ENCODE peak calls at places on chromosomes 4 and X, in seven cellular contexts. One of them, this sample, is unnamed. For H3K36me3, the result is how much of the 10 kb centered on the place peaks cover.

GRCh38 chrX:67546496-67547423 is 2.9 kb downstream of the AR start:
- DNase-seq in sigmoid colon: no peak
- DNase-seq in GM12878: no peak
- DNase-seq in H1: no peak
- DNase-seq in suprapubic skin: no peak
- DNase-seq in transverse colon: no peak
- DNase-seq in K562: no peak
- DNase-seq in this sample: no peak

GRCh38 chr4:117324851-117325491 is 239.6 kb upstream of the TRAM1L1 start:
- DNase-seq in sigmoid colon: no peak
- DNase-seq in GM12878: no peak
- DNase-seq in H1: no peak
- DNase-seq in K562: no peak
- DNase-seq in suprapubic skin: no peak
- DNase-seq in transverse colon: no peak
- DNase-seq in this sample: no peak

GRCh38 chr4:5204781-5205180 is 153.5 kb downstream of the STK32B start:
- DNase-seq in sigmoid colon: no peak
- DNase-seq in H1: no peak
- DNase-seq in suprapubic skin: no peak
- DNase-seq in K562: no peak
- DNase-seq in transverse colon: no peak
- DNase-seq in GM12878: no peak
- DNase-seq in this sample: no peak

GRCh38 chr4:95580226-95580625 is 31.5 kb upstream of the UNC5C start:
- DNase-seq in transverse colon: no peak
- DNase-seq in H1: no peak
- DNase-seq in sigmoid colon: no peak
- DNase-seq in GM12878: no peak
- DNase-seq in suprapubic skin: no peak
- DNase-seq in K562: no peak
- DNase-seq in this sample: no peak

GRCh38 chr4:1246901-1247810 is 1.8 kb downstream of the CTBP1 start:
- DNase-seq in sigmoid colon: peak
- DNase-seq in K562: peak
- DNase-seq in suprapubic skin: peak
- DNase-seq in transverse colon: peak
- DNase-seq in H1: no peak
- DNase-seq in GM12878: no peak
- DNase-seq in this sample: no peak

GRCh38 chr4:93157984-93158383 is 670.6 kb upstream of the ATOH1 start:
- DNase-seq in suprapubic skin: no peak
- DNase-seq in sigmoid colon: no peak
- DNase-seq in K562: no peak
- DNase-seq in GM12878: no peak
- DNase-seq in transverse colon: no peak
- DNase-seq in H1: no peak
- DNase-seq in this sample: no peak

GRCh38 chr4:93183589-93183988 is 645.0 kb upstream of the ATOH1 start:
- DNase-seq in H1: no peak
- DNase-seq in K562: no peak
- DNase-seq in suprapubic skin: no peak
- DNase-seq in transverse colon: no peak
- DNase-seq in GM12878: no peak
- DNase-seq in sigmoid colon: no peak
- DNase-seq in this sample: no peak

GRCh38 chr4:3702084-3702521 is 64.1 kb upstream of the ADRA2C start:
- DNase-seq in GM12878: no peak
- DNase-seq in K562: no peak
- DNase-seq in sigmoid colon: peak
- DNase-seq in transverse colon: no peak
- DNase-seq in H1: no peak
- DNase-seq in suprapubic skin: peak
- DNase-seq in this sample: no peak

GRCh38 chr4:105088110-105088879 is 58.4 kb upstream of the TET2 start:
- DNase-seq in transverse colon: no peak
- DNase-seq in sigmoid colon: no peak
- DNase-seq in H1: peak
- DNase-seq in suprapubic skin: no peak
- DNase-seq in K562: no peak
- DNase-seq in GM12878: no peak
- DNase-seq in this sample: no peak
- TF ChIP-seq POLR2AphosphoS5 in transverse colon: no peak
- TF ChIP-seq POLR2AphosphoS5 in sigmoid colon: peak
- TF ChIP-seq POLR2AphosphoS5 in H1: no peak
- TF ChIP-seq POLR2AphosphoS5 in suprapubic skin: no peak
- TF ChIP-seq POLR2AphosphoS5 in K562: no peak
- TF ChIP-seq POLR2AphosphoS5 in GM12878: no peak
- TF ChIP-seq POLR2AphosphoS5 in this sample: no peak

GRCh38 chr4:39865280-39865679 is 112.4 kb downstream of the PDS5A start:
- DNase-seq in transverse colon: no peak
- DNase-seq in K562: no peak
- DNase-seq in GM12878: no peak
- DNase-seq in suprapubic skin: no peak
- DNase-seq in sigmoid colon: no peak
- DNase-seq in H1: no peak
- DNase-seq in this sample: no peak
- H3K36me3 ChIP-seq in transverse colon: under half
- H3K36me3 ChIP-seq in K562: half or more
- H3K36me3 ChIP-seq in GM12878: under half
- H3K36me3 ChIP-seq in suprapubic skin: under half
- H3K36me3 ChIP-seq in sigmoid colon: under half
- H3K36me3 ChIP-seq in H1: half or more
- H3K36me3 ChIP-seq in this sample: half or more

DNA sequence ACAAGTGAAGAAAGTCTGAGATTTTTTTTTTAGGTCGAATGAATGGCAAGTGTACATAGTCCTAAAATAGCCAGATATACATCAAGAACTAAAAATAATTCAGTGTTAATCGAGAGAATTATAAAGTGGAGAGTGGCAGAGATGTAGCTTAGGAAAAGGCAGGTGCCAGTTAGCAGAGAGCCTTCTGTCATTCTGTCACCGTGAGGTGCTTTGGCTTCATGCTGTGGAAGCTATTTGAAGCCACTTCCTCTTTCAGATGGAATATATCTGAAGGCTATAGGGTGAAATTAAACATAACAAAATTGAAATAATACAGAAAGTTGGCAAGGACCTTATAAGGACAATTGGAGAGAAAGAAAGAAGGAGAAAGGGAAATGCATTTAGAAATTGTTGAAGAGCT is 756.3 kb downstream of the CCSER1 start:
- DNase-seq in suprapubic skin: no peak
- DNase-seq in transverse colon: no peak
- DNase-seq in K562: no peak
- DNase-seq in H1: no peak
- DNase-seq in sigmoid colon: no peak
- DNase-seq in GM12878: no peak
- DNase-seq in this sample: no peak
- TF ChIP-seq EP300 in suprapubic skin: no peak
- TF ChIP-seq EP300 in transverse colon: no peak
- TF ChIP-seq EP300 in K562: no peak
- TF ChIP-seq EP300 in H1: no peak
- TF ChIP-seq EP300 in sigmoid colon: no peak
- TF ChIP-seq EP300 in GM12878: no peak
- TF ChIP-seq EP300 in this sample: no peak

GRCh38 chrX:32778965-32779364 is 432.4 kb downstream of the DMD start:
- DNase-seq in K562: no peak
- DNase-seq in H1: no peak
- DNase-seq in transverse colon: no peak
- DNase-seq in GM12878: no peak
- DNase-seq in sigmoid colon: no peak
- DNase-seq in suprapubic skin: no peak
- DNase-seq in this sample: no peak
- TF ChIP-seq POLR2AphosphoS5 in K562: no peak
- TF ChIP-seq POLR2AphosphoS5 in H1: no peak
- TF ChIP-seq POLR2AphosphoS5 in transverse colon: no peak
- TF ChIP-seq POLR2AphosphoS5 in GM12878: no peak
- TF ChIP-seq POLR2AphosphoS5 in sigmoid colon: no peak
- TF ChIP-seq POLR2AphosphoS5 in suprapubic skin: no peak
- TF ChIP-seq POLR2AphosphoS5 in this sample: no peak

DNA sequence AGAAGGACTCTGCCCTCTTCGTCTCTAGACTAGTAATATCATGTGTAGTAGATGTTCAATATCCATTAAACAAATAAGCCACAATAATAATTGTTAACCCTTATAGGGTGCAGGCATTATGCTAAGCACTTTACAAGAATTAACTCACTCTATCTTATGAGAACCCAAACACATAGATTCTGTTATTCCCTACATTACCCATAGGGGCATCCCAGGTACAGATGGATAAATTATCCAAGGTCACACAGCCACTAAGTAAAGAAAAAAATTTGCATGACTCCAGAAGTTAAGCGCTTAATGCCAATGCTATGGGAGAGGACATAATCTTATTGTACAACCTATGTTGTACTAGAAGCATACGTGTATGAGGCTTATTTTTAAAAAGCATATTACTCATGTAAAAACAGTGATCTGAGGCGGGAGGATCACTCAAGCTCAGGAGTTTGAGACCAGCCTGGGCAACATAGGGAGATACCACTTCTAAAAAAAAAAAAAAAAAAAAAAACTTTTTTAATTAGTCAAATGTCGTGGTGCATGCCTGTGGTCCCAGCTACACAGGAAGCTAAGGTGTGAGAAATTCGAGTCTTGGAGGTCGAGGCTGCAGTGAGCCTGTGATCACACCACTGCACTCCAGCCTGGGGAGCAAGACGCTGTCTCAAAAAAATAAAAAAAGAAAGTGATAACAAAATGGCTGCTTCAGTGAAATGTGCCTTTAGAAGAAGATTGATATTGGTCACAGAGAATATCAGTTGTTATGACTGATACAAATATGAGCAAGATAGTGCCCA is 13.6 kb downstream of the LDB2 start:
- DNase-seq in transverse colon: no peak
- DNase-seq in GM12878: no peak
- DNase-seq in K562: no peak
- DNase-seq in H1: no peak
- DNase-seq in suprapubic skin: no peak
- DNase-seq in sigmoid colon: no peak
- DNase-seq in this sample: no peak
- H3K36me3 ChIP-seq in transverse colon: under half
- H3K36me3 ChIP-seq in GM12878: under half
- H3K36me3 ChIP-seq in K562: under half
- H3K36me3 ChIP-seq in H1: under half
- H3K36me3 ChIP-seq in suprapubic skin: under half
- H3K36me3 ChIP-seq in sigmoid colon: under half
- H3K36me3 ChIP-seq in this sample: under half

GRCh38 chr4:12674184-12674583 is 810.0 kb downstream of the RAB28 start:
- DNase-seq in suprapubic skin: no peak
- DNase-seq in GM12878: no peak
- DNase-seq in sigmoid colon: no peak
- DNase-seq in H1: no peak
- DNase-seq in K562: no peak
- DNase-seq in transverse colon: no peak
- DNase-seq in this sample: no peak

GRCh38 chr4:12672320-12672719 is 811.8 kb downstream of the RAB28 start:
- DNase-seq in sigmoid colon: no peak
- DNase-seq in H1: no peak
- DNase-seq in transverse colon: no peak
- DNase-seq in GM12878: no peak
- DNase-seq in K562: no peak
- DNase-seq in suprapubic skin: no peak
- DNase-seq in this sample: no peak
- TF ChIP-seq EP300 in sigmoid colon: no peak
- TF ChIP-seq EP300 in H1: no peak
- TF ChIP-seq EP300 in transverse colon: no peak
- TF ChIP-seq EP300 in GM12878: no peak
- TF ChIP-seq EP300 in K562: no peak
- TF ChIP-seq EP300 in suprapubic skin: no peak
- TF ChIP-seq EP300 in this sample: no peak

GRCh38 chr4:41257901-41258300 is 1.2 kb downstream of the UCHL1 start:
- DNase-seq in sigmoid colon: no peak
- DNase-seq in H1: no peak
- DNase-seq in transverse colon: no peak
- DNase-seq in GM12878: no peak
- DNase-seq in K562: no peak
- DNase-seq in suprapubic skin: no peak
- DNase-seq in this sample: no peak
- TF ChIP-seq POLR2AphosphoS5 in sigmoid colon: no peak
- TF ChIP-seq POLR2AphosphoS5 in H1: peak
- TF ChIP-seq POLR2AphosphoS5 in transverse colon: no peak
- TF ChIP-seq POLR2AphosphoS5 in GM12878: no peak
- TF ChIP-seq POLR2AphosphoS5 in K562: no peak
- TF ChIP-seq POLR2AphosphoS5 in suprapubic skin: no peak
- TF ChIP-seq POLR2AphosphoS5 in this sample: no peak

GRCh38 chrX:153953892-153954617 is 9.6 kb upstream of the RENBP start:
- DNase-seq in GM12878: no peak
- DNase-seq in sigmoid colon: no peak
- DNase-seq in H1: no peak
- DNase-seq in K562: no peak
- DNase-seq in suprapubic skin: no peak
- DNase-seq in transverse colon: no peak
- DNase-seq in this sample: no peak

GRCh38 chrX:153956044-153956907 is 11.8 kb upstream of the RENBP start:
- DNase-seq in sigmoid colon: no peak
- DNase-seq in transverse colon: no peak
- DNase-seq in suprapubic skin: no peak
- DNase-seq in K562: no peak
- DNase-seq in H1: no peak
- DNase-seq in GM12878: no peak
- DNase-seq in this sample: no peak

GRCh38 chrX:153955451-153955732 is 10.9 kb upstream of the RENBP start:
- DNase-seq in transverse colon: no peak
- DNase-seq in suprapubic skin: no peak
- DNase-seq in GM12878: no peak
- DNase-seq in K562: no peak
- DNase-seq in sigmoid colon: no peak
- DNase-seq in H1: no peak
- DNase-seq in this sample: no peak

GRCh38 chrX:153953342-153953830 is 8.9 kb upstream of the RENBP start:
- DNase-seq in K562: peak
- DNase-seq in transverse colon: peak
- DNase-seq in sigmoid colon: peak
- DNase-seq in suprapubic skin: no peak
- DNase-seq in GM12878: no peak
- DNase-seq in H1: no peak
- DNase-seq in this sample: peak

GRCh38 chrX:153954618-153955450 is 10.4 kb upstream of the RENBP start:
- DNase-seq in suprapubic skin: no peak
- DNase-seq in transverse colon: no peak
- DNase-seq in sigmoid colon: no peak
- DNase-seq in K562: no peak
- DNase-seq in GM12878: no peak
- DNase-seq in H1: no peak
- DNase-seq in this sample: no peak
- H3K36me3 ChIP-seq in suprapubic skin: half or more
- H3K36me3 ChIP-seq in transverse colon: under half
- H3K36me3 ChIP-seq in sigmoid colon: under half
- H3K36me3 ChIP-seq in K562: half or more
- H3K36me3 ChIP-seq in GM12878: under half
- H3K36me3 ChIP-seq in H1: half or more
- H3K36me3 ChIP-seq in this sample: under half

GRCh38 chrX:74736450-74736849 is 122.0 kb upstream of the RLIM start:
- DNase-seq in sigmoid colon: no peak
- DNase-seq in GM12878: no peak
- DNase-seq in suprapubic skin: no peak
- DNase-seq in H1: no peak
- DNase-seq in K562: no peak
- DNase-seq in transverse colon: no peak
- DNase-seq in this sample: no peak
- TF ChIP-seq EP300 in sigmoid colon: no peak
- TF ChIP-seq EP300 in GM12878: no peak
- TF ChIP-seq EP300 in suprapubic skin: no peak
- TF ChIP-seq EP300 in H1: no peak
- TF ChIP-seq EP300 in K562: no peak
- TF ChIP-seq EP300 in transverse colon: no peak
- TF ChIP-seq EP300 in this sample: no peak

This sample was measured in stomach.